ENCODE peak calls at places on chromosomes 1 and 21, in five cellular contexts. D is fibroblast of mammary gland, B is brain microvascular endothelial cell, W is esophagus squamous epithelium, X is Panc1. Q is an unnamed sample.

GRCh38 chr21:43827015-43827611 is 37.7 kb downstream of the RRP1 start:
- DNase-seq in D (peak), B (peak), W (no peak), X (no peak), Q (peak)

GRCh38 chr1:42014823-42015222 is 96.1 kb upstream of the HIVEP3 start:
- DNase-seq in D (no peak), B (no peak), W (no peak), X (no peak), Q (no peak)

GRCh38 chr1:22889213-22889827 is 83.3 kb downstream of the LACTBL1 start:
- DNase-seq in D (peak), B (peak), W (no peak), X (peak), Q (no peak)

GRCh38 chr1:229059671-229060079 is 211.2 kb upstream of the RAB4A start:
- DNase-seq in D (peak), B (peak), W (no peak), X (no peak), Q (no peak)

GRCh38 chr1:112110031-112110430 is 120.6 kb upstream of the KCND3 start:
- DNase-seq in D (no peak), B (no peak), W (no peak), X (no peak), Q (no peak)

GRCh38 chr1:220076861-220077762 is 12.5 kb downstream of the BPNT1 start:
- DNase-seq in D (peak), B (no peak), W (no peak), X (no peak), Q (no peak)

GRCh38 chr21:33254766-33255165 is 11.4 kb upstream of the IL10RB start:
- DNase-seq in D (no peak), B (no peak), W (no peak), X (no peak), Q (no peak)

GRCh38 chr1:111141803-111142202 is 1.8 kb downstream of the CEPT1 start:
- DNase-seq in D (no peak), B (no peak), W (no peak), X (no peak), Q (no peak)

GRCh38 chr1:38919075-38919474 is 22.6 kb downstream of the RHBDL2 start:
- DNase-seq in D (no peak), B (no peak), W (no peak), X (no peak), Q (no peak)

GRCh38 chr1:114771992-114772391 is 8.5 kb downstream of the SIKE1 start:
- DNase-seq in D (no peak), B (no peak), W (no peak), X (no peak), Q (no peak)

GRCh38 chr1:116710326-116711060 is 43.0 kb upstream of the IGSF3 start:
- DNase-seq in D (no peak), B (no peak), W (no peak), X (no peak), Q (no peak)

GRCh38 chr1:999797-1000356 is at the start of gene HES4:
- DNase-seq in D (peak), B (peak), W (no peak), X (no peak), Q (no peak)

GRCh38 chr21:31526040-31526439 is 133.5 kb upstream of the SOD1 start:
- DNase-seq in D (no peak), B (peak), W (no peak), X (no peak), Q (no peak)

GRCh38 chr1:158931055-158931737 is at the start of gene PYHIN1:
- DNase-seq in D (no peak), B (no peak), W (no peak), X (no peak), Q (no peak)

GRCh38 chr1:164794310-164794709 is 235.3 kb downstream of the PBX1 start:
- DNase-seq in D (peak), B (peak), W (no peak), X (no peak), Q (peak)

GRCh38 chr1:55848906-55849305 is 633.7 kb upstream of the USP24 start:
- DNase-seq in D (peak), B (peak), W (no peak), X (no peak), Q (no peak)
- TF ChIP-seq CTCF in D (peak), B (peak), W (no peak), X (no peak), Q (peak)

GRCh38 chr1:3355894-3356826 is 98.3 kb upstream of the ARHGEF16 start:
- DNase-seq in D (no peak), B (no peak), W (no peak), X (no peak), Q (no peak)
- H3K4me3 ChIP-seq in D (no peak), B (no peak), W (no peak), X (no peak), Q (no peak)

GRCh38 chr1:145868232-145868631 is 9.4 kb upstream of the PIAS3 start:
- DNase-seq in D (no peak), B (no peak), W (no peak), X (no peak), Q (no peak)

GRCh38 chr1:145874646-145875045 is 11.0 kb downstream of the ANKRD35 start:
- DNase-seq in D (no peak), B (no peak), W (no peak), X (no peak), Q (no peak)

GRCh38 chr1:145872421-145872891 is 13.2 kb downstream of the ANKRD35 start:
- DNase-seq in D (peak), B (no peak), W (no peak), X (no peak), Q (no peak)

DNA sequence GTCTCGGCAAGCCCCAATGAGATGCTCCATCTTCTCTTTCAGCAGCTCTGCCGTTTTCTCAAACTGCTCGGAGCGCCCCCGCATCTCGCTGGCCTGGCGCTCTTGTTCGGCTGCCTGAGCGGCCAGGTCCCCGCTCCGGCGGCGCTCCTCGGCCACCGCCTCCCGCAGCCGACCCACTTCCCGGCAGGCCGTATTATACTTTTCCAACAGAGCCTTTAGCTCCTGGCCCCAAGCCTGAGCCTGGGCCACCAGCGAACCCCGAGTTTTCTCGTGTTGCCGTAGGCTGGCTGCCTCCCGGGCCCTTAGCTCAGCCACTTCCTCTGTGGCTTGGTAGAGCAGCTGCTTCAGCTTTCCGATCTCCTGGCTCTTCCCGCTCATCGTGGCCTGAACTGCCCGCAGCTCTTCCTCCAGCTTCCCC is 13.1 kb upstream of the PIAS3 start:
- DNase-seq in D (peak), B (no peak), W (no peak), X (no peak), Q (no peak)
- TF ChIP-seq CTCF in D (no peak), B (peak), W (no peak), X (no peak), Q (no peak)

GRCh38 chr21:37338671-37339526 is 27.7 kb upstream of the DYRK1A start:
- DNase-seq in D (peak), B (peak), W (no peak), X (peak), Q (peak)
- H3K4me3 ChIP-seq in D (no peak), B (peak), W (no peak), X (peak), Q (peak)

GRCh38 chr1:233395852-233396646 is 68.5 kb downstream of the MAP3K21 start:
- DNase-seq in D (no peak), B (no peak), W (no peak), X (no peak), Q (no peak)

GRCh38 chr1:233391338-233391737 is 63.8 kb downstream of the MAP3K21 start:
- DNase-seq in D (no peak), B (no peak), W (no peak), X (no peak), Q (no peak)

GRCh38 chr1:233393926-233394680 is 66.6 kb downstream of the MAP3K21 start:
- DNase-seq in D (no peak), B (no peak), W (no peak), X (no peak), Q (no peak)

GRCh38 chr1:233393084-233393840 is 65.7 kb downstream of the MAP3K21 start:
- DNase-seq in D (no peak), B (no peak), W (no peak), X (no peak), Q (no peak)

DNA sequence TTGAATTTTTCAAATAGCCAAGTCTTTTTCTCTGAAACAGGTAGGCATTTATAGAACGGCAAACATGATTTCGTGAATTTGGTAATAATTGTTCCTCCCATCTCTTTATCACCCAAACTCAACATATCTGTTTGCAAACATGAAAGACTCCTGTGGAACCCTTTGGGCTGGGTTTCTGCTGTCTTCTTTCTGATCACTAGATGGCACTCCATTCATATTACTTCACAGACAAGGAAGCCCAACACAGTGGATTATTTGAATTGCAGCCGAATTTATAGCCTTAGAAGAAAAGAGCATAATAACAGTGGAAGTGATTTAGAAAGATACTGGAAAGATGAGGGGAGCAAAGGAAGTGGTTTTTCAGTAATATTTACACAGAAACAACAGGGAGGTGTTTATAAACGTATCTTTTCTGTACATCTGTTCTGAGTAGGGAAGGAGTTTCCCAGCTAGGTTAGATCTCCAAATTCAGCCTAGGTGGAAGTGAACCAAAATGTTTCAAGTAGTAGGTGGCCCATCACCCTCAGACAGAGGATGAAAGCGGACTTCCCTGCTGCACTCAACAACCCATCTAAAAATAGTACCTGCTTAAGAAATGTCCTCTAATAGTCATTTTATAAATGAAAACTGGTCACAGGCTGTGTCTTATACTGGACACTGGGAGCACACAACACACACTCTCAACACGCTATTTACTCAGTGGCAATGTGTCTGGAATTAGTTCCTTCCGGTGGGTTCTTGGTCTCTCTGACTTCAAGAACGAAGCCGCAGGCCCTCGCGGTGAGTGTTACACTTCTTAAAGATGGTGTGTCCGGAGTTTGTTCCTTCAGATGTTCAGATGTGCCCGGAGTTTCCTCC is 67.6 kb downstream of the MAP3K21 start:
- DNase-seq in D (peak), B (peak), W (no peak), X (peak), Q (peak)
- TF ChIP-seq CTCF in D (peak), B (peak), W (no peak), X (peak), Q (peak)

DNA sequence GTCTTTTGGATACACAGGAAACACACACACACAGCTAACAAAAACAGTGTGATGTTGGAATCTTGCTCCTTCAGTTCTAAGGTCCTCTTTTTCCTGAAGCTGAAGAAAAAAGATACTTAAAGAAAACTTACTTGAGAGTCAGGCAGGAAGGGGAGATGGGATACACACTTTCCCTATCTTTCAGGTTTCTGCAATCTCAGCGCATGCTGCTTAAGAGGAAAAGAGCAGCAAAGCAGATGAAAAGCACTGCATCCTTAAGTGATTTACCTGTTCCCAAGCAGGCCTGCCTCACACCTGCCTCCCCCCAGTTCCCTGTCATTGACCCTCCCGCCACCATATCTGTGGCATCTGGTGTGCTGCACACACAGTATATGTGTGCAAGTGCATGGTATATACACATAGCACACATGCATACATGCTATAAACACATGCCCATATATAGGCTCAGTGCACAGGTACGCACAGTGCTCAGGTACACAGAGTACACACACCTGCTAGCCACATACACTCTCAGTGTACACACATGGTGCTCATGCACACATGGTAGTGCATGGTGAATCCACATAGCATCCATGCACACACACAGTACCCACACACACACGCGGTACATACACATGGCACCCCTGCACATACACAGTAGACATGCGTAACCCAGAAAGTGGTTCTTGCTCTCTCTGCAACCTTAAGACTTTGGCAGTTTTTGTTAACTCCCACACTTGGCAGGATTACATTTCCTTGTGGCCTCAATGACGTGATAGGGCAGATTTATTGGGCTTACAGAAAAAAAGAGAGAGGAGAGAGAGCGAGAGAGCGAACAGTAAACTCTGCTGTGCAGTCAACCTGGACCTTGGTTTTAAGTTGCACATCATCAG is 166.9 kb downstream of the TOMM20 start:
- DNase-seq in D (peak), B (peak), W (no peak), X (no peak), Q (peak)
- H3K4me3 ChIP-seq in D (no peak), B (peak), W (no peak), X (peak), Q (no peak)

DNA sequence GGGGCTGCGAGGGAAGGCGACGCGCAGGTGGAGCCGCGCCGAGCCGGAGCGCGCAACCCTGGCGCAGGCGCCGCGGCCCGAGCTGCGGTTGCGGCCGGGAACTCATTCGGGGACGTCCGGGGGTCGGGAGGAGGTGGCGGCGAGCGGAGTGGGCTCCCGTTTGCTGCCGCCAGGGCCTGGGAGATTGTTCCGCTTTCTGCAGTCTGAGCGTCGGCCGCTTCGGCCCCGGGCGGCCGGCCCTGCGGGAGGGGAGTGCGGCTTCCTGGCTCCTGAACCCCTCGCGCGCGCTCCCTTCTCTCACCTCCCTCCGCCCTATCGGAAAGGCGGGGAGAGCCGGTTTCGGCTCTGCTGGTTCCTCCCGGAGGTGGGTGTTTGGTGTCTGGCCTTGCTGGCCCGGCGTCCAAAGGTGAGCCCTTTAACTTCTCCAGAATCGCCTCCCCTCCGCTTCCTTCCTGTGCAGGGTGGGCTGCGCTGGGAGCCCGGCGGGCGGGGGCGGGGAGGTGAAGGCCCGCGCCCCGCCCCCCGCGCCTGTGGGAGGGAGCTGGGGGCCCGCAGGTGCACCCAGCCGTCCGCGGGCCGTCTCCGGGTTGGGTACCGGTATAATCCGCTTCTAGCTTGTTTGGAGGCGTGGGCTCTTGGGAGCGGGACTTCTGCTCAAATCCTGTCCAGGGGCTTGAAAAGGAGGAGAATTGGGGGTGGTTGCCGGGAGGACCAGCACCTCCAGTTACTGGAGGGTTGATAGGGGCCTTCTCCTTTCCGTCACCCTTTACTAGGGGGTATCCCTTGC is 683 bp downstream of the LRRC8D start:
- DNase-seq in D (no peak), B (no peak), W (no peak), X (no peak), Q (no peak)
- TF ChIP-seq CTCF in D (no peak), B (no peak), W (no peak), X (no peak), Q (no peak)

DNA sequence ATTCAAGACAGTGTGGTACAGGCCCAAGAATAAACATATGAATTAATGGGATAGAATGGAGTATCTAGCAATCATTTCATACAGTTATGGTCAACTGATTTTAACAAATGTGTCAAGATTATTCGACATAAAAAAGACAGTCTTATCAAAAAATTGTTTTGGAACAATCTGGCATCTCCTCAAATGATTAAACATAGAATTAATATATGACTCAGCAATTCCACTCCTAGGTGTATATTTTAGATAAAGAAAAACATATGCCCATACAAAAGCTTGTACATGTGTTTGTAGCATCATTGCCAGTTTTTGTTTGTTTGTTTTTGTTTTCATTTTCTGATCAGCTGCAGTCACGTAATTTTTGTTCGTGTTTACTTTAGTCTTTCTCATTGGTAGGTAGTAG is 1188.3 kb downstream of the BRINP3 start:
- DNase-seq in D (no peak), B (no peak), W (no peak), X (no peak), Q (no peak)
- H3K4me3 ChIP-seq in D (no peak), B (no peak), W (no peak), X (no peak), Q (no peak)

DNA sequence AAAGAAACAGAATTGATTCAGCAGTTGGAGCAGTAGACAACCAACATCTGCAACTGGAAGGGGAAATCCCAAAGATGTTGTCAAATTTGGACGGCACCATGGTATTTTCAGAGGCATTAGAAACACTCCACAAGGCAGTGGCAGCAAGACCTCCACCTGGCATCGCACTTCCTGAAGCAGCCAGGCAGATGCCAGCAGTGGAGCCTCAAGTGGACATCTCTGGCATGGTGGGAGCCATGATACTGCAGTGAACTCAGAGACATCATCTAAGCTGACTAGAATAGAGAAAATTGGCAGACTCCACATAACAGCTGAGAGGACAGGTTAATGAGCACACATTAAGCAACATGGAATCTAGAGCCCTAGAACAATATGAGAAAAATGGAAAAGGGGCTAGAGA is 33.9 kb upstream of the RGS8 start:
- DNase-seq in D (no peak), B (no peak), W (no peak), X (no peak), Q (no peak)
- TF ChIP-seq CTCF in D (no peak), B (peak), W (no peak), X (no peak), Q (no peak)

GRCh38 chr1:32894019-32894600 is 7.1 kb downstream of the TMEM54 start:
- DNase-seq in D (no peak), B (no peak), W (no peak), X (no peak), Q (no peak)
- H3K4me3 ChIP-seq in D (no peak), B (no peak), W (peak), X (no peak), Q (no peak)

Q was measured in HFF-Myc.